ENCODE peak calls at places on chromosomes 3 and 15, in five cellular contexts. G is uterus; J is psoas muscle; Y is CD8-positive, alpha-beta memory T cell; I is GM12878. R is an unnamed sample.

GRCh38 chr15:77572186-77572585 is 60.5 kb downstream of the LINGO1 start:
- DNase-seq in G (no peak), J (peak; percentile 26), Y (no peak), I (no peak), R (no peak)

GRCh38 chr3:188646592-188646991 is 492.6 kb downstream of the LPP start:
- DNase-seq in G (no peak), J (no peak), Y (no peak), I (no peak), R (no peak)

GRCh38 chr15:73691398-73691797 is 7.2 kb downstream of the CD276 start:
- DNase-seq in G (no peak), J (peak; percentile 79), Y (no peak), I (no peak), R (no peak)

GRCh38 chr3:11591006-11591360 is 52.7 kb downstream of the VGLL4 start:
- DNase-seq in G (no peak), J (no peak), Y (no peak), I (no peak), R (no peak)

GRCh38 chr15:48064435-48064834 is 56.4 kb upstream of the SLC24A5 start:
- DNase-seq in G (no peak), J (no peak), Y (no peak), I (no peak), R (no peak)

GRCh38 chr3:127974226-127974625 is 59.2 kb downstream of the KBTBD12 start:
- DNase-seq in G (no peak), J (no peak), Y (no peak), I (no peak), R (no peak)

GRCh38 chr15:67164811-67165652 is 89.4 kb downstream of the AAGAB start:
- DNase-seq in G (no peak), J (peak; percentile 65), Y (no peak), I (no peak), R (peak; percentile 46)

GRCh38 chr15:90342655-90343054 is 9.4 kb upstream of the ZNF774 start:
- DNase-seq in G (no peak), J (no peak), Y (no peak), I (no peak), R (no peak)

GRCh38 chr3:112855883-112856282 is 9.2 kb upstream of the CD200R1L start:
- DNase-seq in G (no peak), J (no peak), Y (no peak), I (no peak), R (no peak)

GRCh38 chr3:13556214-13556613 is 7.3 kb downstream of the FBLN2 start:
- DNase-seq in G (no peak), J (peak; percentile 57), Y (no peak), I (no peak), R (no peak)

GRCh38 chr3:111669926-111670630 is 74.9 kb upstream of the ZBED2 start:
- DNase-seq in G (no peak), J (no peak), Y (no peak), I (no peak), R (no peak)

GRCh38 chr3:141345528-141345927 is 22.8 kb upstream of the ZBTB38 start:
- DNase-seq in G (no peak), J (no peak), Y (no peak), I (no peak), R (no peak)

GRCh38 chr3:124174463-124174862 is 182.5 kb upstream of the ROPN1 start:
- DNase-seq in G (peak; percentile 47), J (no peak), Y (no peak), I (no peak), R (no peak)

GRCh38 chr3:56471771-56472170 is 3.5 kb upstream of the ERC2 start:
- DNase-seq in G (no peak), J (no peak), Y (no peak), I (no peak), R (no peak)

GRCh38 chr3:181582619-181583018 is 129.1 kb upstream of the SOX2 start:
- DNase-seq in G (no peak), J (no peak), Y (no peak), I (no peak), R (no peak)

GRCh38 chr3:197367081-197367780 is 68.8 kb upstream of the DLG1 start:
- DNase-seq in G (no peak), J (no peak), Y (no peak), I (no peak), R (no peak)

GRCh38 chr3:48847053-48847585 is 555 bp downstream of the PRKAR2A start:
- DNase-seq in G (peak; percentile 76), J (peak; percentile 94), Y (peak; percentile 45), I (no peak), R (peak; percentile 86)

GRCh38 chr3:172287811-172288477 is 160.3 kb downstream of the GHSR start:
- DNase-seq in G (no peak), J (peak; percentile 58), Y (no peak), I (no peak), R (no peak)

GRCh38 chr3:194080473-194080872 is 55.5 kb upstream of the HES1 start:
- DNase-seq in G (no peak), J (no peak), Y (no peak), I (no peak), R (peak; percentile 36)

GRCh38 chr15:65303687-65304392 is 637 bp upstream of the RNU5B-1 start:
- DNase-seq in G (peak; percentile 54), J (peak; percentile 68), Y (peak; percentile 59), I (no peak), R (peak; percentile 74)

GRCh38 chr3:149936812-149937230 is 33.9 kb downstream of the PFN2 start:
- DNase-seq in G (peak; percentile 19), J (no peak), Y (peak; percentile 6), I (peak; percentile 37), R (peak; percentile 66)

GRCh38 chr3:87287025-87287424 is 10.6 kb upstream of the POU1F1 start:
- DNase-seq in G (no peak), J (no peak), Y (no peak), I (no peak), R (no peak)

GRCh38 chr3:107216711-107217110 is 160.5 kb upstream of the CCDC54 start:
- DNase-seq in G (no peak), J (no peak), Y (no peak), I (no peak), R (no peak)

GRCh38 chr15:65212097-65212496 is 824 bp upstream of the CILP start:
- DNase-seq in G (no peak), J (no peak), Y (no peak), I (no peak), R (no peak)

GRCh38 chr3:172356427-172356826 is 91.8 kb downstream of the GHSR start:
- DNase-seq in G (no peak), J (no peak), Y (no peak), I (no peak), R (no peak)

GRCh38 chr3:161939919-161940693 is 443.5 kb downstream of the OTOL1 start:
- DNase-seq in G (no peak), J (no peak), Y (no peak), I (no peak), R (no peak)
- H3K4me3 ChIP-seq in G (no peak overlapping the region), J (no peak overlapping the region), Y (no peak overlapping the region), I (no peak overlapping the region), R (no peak overlapping the region)

DNA sequence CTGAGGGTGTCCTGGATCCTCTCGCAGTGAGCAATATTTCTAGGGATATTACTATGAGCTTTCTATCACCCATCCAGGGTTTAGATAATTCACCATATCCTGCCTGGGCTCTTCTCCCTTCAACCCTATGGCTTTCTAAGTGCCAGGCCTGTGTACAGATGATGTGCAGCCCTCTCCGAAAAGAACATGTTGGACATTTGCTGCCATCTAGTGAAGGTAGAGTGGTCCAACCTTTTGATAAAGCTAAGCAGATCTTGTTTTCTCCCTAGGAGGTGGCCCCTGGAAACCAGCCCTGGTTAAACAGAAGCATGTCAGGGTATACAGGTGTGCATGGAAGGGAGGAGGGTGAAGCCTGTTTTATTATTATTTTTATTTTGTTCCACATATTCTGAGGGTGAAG is 27.9 kb upstream of the SCN10A start:
- DNase-seq in G (no peak), J (no peak), Y (no peak), I (no peak), R (no peak)
- H3K27me3 ChIP-seq in G (no peaks in the 10 kb centered on the region), J (no peaks in the 10 kb centered on the region), Y (no peaks in the 10 kb centered on the region), I (no peaks in the 10 kb centered on the region), R (no peaks in the 10 kb centered on the region)

GRCh38 chr3:126351086-126351770 is 6.0 kb downstream of the KLF15 start:
- DNase-seq in G (peak; percentile 9), J (peak; percentile 42), Y (no peak), I (no peak), R (peak; percentile 37)
- H3K4me3 ChIP-seq in G (no peak overlapping the region), J (peak overlapping the region; percentile 43), Y (no peak overlapping the region), I (no peak overlapping the region), R (no peak overlapping the region)

GRCh38 chr15:29825205-29825604 is 2.9 kb upstream of the TJP1 start:
- DNase-seq in G (no peak), J (no peak), Y (no peak), I (peak; percentile 17), R (no peak)
- H3K27me3 ChIP-seq in G (no peaks in the 10 kb centered on the region), J (no peaks in the 10 kb centered on the region), Y (peaks cover 39% of the 10 kb centered on the region), I (peaks cover 7% of the 10 kb centered on the region), R (no peaks in the 10 kb centered on the region)

GRCh38 chr15:63601727-63602185 is 4.6 kb downstream of the FBXL22 start:
- DNase-seq in G (no peak), J (no peak), Y (no peak), I (no peak), R (peak; percentile 77)

GRCh38 chr15:63602595-63602994 is 5.4 kb downstream of the FBXL22 start:
- DNase-seq in G (no peak), J (no peak), Y (no peak), I (no peak), R (no peak)

GRCh38 chr15:63600646-63601025 is 3.4 kb downstream of the FBXL22 start:
- DNase-seq in G (peak; percentile 78), J (peak; percentile 95), Y (peak; percentile 85), I (peak; percentile 77), R (peak; percentile 86)

GRCh38 chr15:63600001-63600645 is 2.9 kb downstream of the FBXL22 start:
- DNase-seq in G (no peak), J (no peak), Y (no peak), I (no peak), R (no peak)

DNA sequence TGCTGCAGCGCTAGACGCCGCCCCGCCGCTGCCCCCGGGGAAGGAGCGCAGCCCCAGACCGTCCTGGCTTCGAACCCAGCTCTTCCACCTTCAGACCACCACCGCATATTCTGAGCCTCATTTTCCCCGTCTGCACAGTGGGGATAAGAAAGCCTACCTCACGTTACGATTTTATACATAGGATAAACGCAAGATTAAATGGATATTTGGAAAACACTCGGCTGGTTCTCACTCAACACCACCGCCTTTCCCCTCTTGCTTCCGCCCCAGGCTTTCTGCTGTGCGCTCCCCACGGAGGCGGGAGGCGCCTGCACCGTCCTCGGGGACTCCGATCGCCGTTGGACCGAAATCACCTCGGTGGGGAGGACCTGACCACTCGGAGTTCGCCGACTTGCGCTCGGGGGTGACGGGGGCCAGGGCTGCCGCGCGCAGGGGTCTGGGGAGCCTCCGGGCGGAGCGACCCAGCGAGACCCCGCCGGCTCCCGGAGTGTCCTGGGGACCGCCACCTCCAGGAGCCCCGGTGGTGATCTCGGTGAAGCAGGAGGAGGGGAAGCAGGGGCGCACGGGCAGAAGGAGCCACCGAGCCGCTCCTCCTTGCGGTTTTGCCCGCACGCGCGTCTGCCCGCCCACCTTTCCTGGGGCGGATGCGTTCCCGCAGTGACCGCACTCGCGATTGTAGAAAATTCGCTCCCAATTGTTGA is 4.0 kb downstream of the FBXL22 start:
- DNase-seq in G (no peak), J (peak; percentile 67), Y (peak; percentile 46), I (no peak), R (peak; percentile 66)
- H3K4me3 ChIP-seq in G (peak overlapping the region; percentile 51), J (peak overlapping the region; percentile 90), Y (peak overlapping the region; percentile 86), I (peak overlapping the region; percentile 87), R (peak overlapping the region; percentile 79)